ENCODE peak calls at places on chromosomes 7 and 10, in eight cellular contexts. Q, O, V, N, S, X, E and Z are unnamed samples.

GRCh38 chr7:1668486-1668931 is 1.6 kb upstream of the ELFN1 start:
- DNase-seq in X (no peak), Q (peak), S (peak), O (no peak), E (no peak), N (no peak), V (no peak), Z (no peak)

GRCh38 chr7:158356454-158356853 is 231.2 kb downstream of the PTPRN2 start:
- DNase-seq in Q (no peak), S (no peak), O (no peak), V (no peak), X (no peak), N (no peak), E (no peak), Z (no peak)

GRCh38 chr10:82267014-82267413 is 392.0 kb downstream of the NRG3 start:
- DNase-seq in S (no peak), N (no peak), Q (no peak), E (no peak), O (no peak), X (no peak), V (no peak), Z (no peak)

GRCh38 chr10:123203393-123204126 is 49.4 kb downstream of the BUB3 start:
- DNase-seq in N (no peak), V (no peak), E (no peak), X (peak), Q (no peak), O (no peak), S (no peak), Z (no peak)

GRCh38 chr7:100951888-100952560 is 2.7 kb downstream of the MUC3A start:
- DNase-seq in X (no peak), E (no peak), V (no peak), Q (no peak), O (no peak), N (no peak), S (no peak), Z (no peak)

GRCh38 chr10:113087082-113088029 is 137.3 kb downstream of the TCF7L2 start:
- DNase-seq in S (peak), O (no peak), N (peak), X (peak), Q (no peak), E (peak), V (peak), Z (peak)

GRCh38 chr7:83271212-83272099 is 108.8 kb upstream of the PCLO start:
- DNase-seq in N (no peak), E (peak), O (no peak), X (no peak), S (peak), V (no peak), Q (no peak), Z (no peak)

GRCh38 chr7:4102231-4102841 is 579.8 kb upstream of the FOXK1 start:
- DNase-seq in Q (no peak), X (no peak), E (no peak), S (no peak), O (no peak), V (no peak), N (peak), Z (no peak)

GRCh38 chr7:27211694-27212316 is 11.9 kb upstream of the HOXA13 start:
- DNase-seq in N (no peak), Q (no peak), E (no peak), X (no peak), V (no peak), O (no peak), S (no peak), Z (no peak)

GRCh38 chr10:56586391-56586790 is 225.3 kb upstream of the ZWINT start:
- DNase-seq in X (no peak), O (no peak), Q (no peak), S (no peak), E (no peak), V (no peak), N (no peak), Z (no peak)

GRCh38 chr7:69608878-69609277 is 10.6 kb downstream of the AUTS2 start:
- DNase-seq in Q (no peak), S (no peak), X (no peak), O (no peak), N (no peak), V (no peak), E (no peak), Z (no peak)

GRCh38 chr7:106243893-106244292 is 40.9 kb downstream of the NAMPT start:
- DNase-seq in S (no peak), N (no peak), Q (no peak), X (no peak), V (no peak), O (no peak), E (no peak), Z (no peak)

GRCh38 chr7:132500727-132501410 is 75.4 kb downstream of the PLXNA4 start:
- DNase-seq in X (no peak), E (peak), O (no peak), V (no peak), N (no peak), S (no peak), Q (no peak), Z (peak)

GRCh38 chr10:5530846-5531557 is 6.2 kb downstream of the CALML3 start:
- DNase-seq in S (no peak), N (no peak), V (no peak), O (no peak), E (no peak), Q (no peak), X (no peak), Z (no peak)

GRCh38 chr10:86899128-86899527 is 58.3 kb downstream of the MMRN2 start:
- DNase-seq in O (no peak), E (no peak), N (no peak), Q (no peak), S (no peak), X (no peak), V (no peak), Z (no peak)

GRCh38 chr7:38686888-38687287 is 55.7 kb upstream of the AMPH start:
- DNase-seq in S (no peak), O (no peak), V (no peak), Q (no peak), N (no peak), X (no peak), E (no peak), Z (no peak)

GRCh38 chr7:93146465-93147127 is 1.6 kb downstream of the SAMD9L start:
- DNase-seq in E (peak), O (no peak), S (no peak), N (no peak), X (no peak), V (no peak), Q (no peak), Z (no peak)

GRCh38 chr10:98748298-98748697 is 301.6 kb upstream of the HPS1 start:
- DNase-seq in E (peak), V (peak), O (no peak), N (no peak), S (no peak), X (peak), Q (no peak), Z (no peak)

GRCh38 chr10:47458466-47459154 is 25.3 kb downstream of the ANXA8 start:
- DNase-seq in Q (no peak), O (no peak), N (no peak), S (no peak), V (no peak), E (peak), X (no peak), Z (no peak)

GRCh38 chr10:108544500-108545120 is 1378.7 kb downstream of the XPNPEP1 start:
- DNase-seq in X (peak), N (no peak), V (peak), O (peak), E (peak), Q (peak), S (peak), Z (peak)

GRCh38 chr7:23380556-23380955 is 81.4 kb downstream of the MALSU1 start:
- DNase-seq in E (no peak), X (no peak), O (no peak), Q (no peak), V (no peak), N (no peak), S (no peak), Z (no peak)